ENCODE peak calls at places on chromosomes 13 and 19, in seven cellular contexts. One of them, this sample, is unnamed. For H3K4me1 and H3K36me3, the result is how much of the 10 kb centered on the place peaks cover.

GRCh38 chr13:52118595-52118994 is 10.3 kb downstream of the NEK5 start:
- DNase-seq in OCI-LY7: no peak
- DNase-seq in vagina: no peak
- DNase-seq in right lobe of liver: no peak
- DNase-seq in upper lobe of right lung: no peak
- DNase-seq in astrocyte: no peak
- DNase-seq in fibroblast of lung: no peak
- DNase-seq in this sample: no peak

GRCh38 chr19:18089726-18090125 is 3.0 kb upstream of the IL12RB1 start:
- DNase-seq in OCI-LY7: no peak
- DNase-seq in vagina: no peak
- DNase-seq in right lobe of liver: no peak
- DNase-seq in upper lobe of right lung: no peak
- DNase-seq in astrocyte: no peak
- DNase-seq in fibroblast of lung: no peak
- DNase-seq in this sample: no peak

GRCh38 chr13:84050551-84050950 is 168.3 kb upstream of the SLITRK1 start:
- DNase-seq in OCI-LY7: no peak
- DNase-seq in vagina: no peak
- DNase-seq in right lobe of liver: no peak
- DNase-seq in upper lobe of right lung: no peak
- DNase-seq in astrocyte: peak
- DNase-seq in fibroblast of lung: peak
- DNase-seq in this sample: no peak

GRCh38 chr13:106986033-106986484 is 418.1 kb upstream of the ARGLU1 start:
- DNase-seq in OCI-LY7: no peak
- DNase-seq in vagina: no peak
- DNase-seq in right lobe of liver: peak
- DNase-seq in upper lobe of right lung: no peak
- DNase-seq in astrocyte: peak
- DNase-seq in fibroblast of lung: peak
- DNase-seq in this sample: no peak

GRCh38 chr19:4375620-4376228 is 24.6 kb downstream of the SH3GL1 start:
- DNase-seq in OCI-LY7: peak
- DNase-seq in vagina: no peak
- DNase-seq in right lobe of liver: no peak
- DNase-seq in upper lobe of right lung: no peak
- DNase-seq in astrocyte: peak
- DNase-seq in fibroblast of lung: peak
- DNase-seq in this sample: no peak

GRCh38 chr19:45996933-45997332 is 1.7 kb downstream of the CCDC61 start:
- DNase-seq in OCI-LY7: no peak
- DNase-seq in vagina: no peak
- DNase-seq in right lobe of liver: no peak
- DNase-seq in upper lobe of right lung: no peak
- DNase-seq in astrocyte: no peak
- DNase-seq in fibroblast of lung: no peak
- DNase-seq in this sample: no peak

GRCh38 chr19:52237771-52238400 is 31.5 kb upstream of the ZNF766 start:
- DNase-seq in OCI-LY7: peak
- DNase-seq in vagina: no peak
- DNase-seq in right lobe of liver: peak
- DNase-seq in upper lobe of right lung: no peak
- DNase-seq in astrocyte: peak
- DNase-seq in fibroblast of lung: peak
- DNase-seq in this sample: peak

GRCh38 chr19:17557461-17557860 is 2.0 kb downstream of the COLGALT1 start:
- DNase-seq in OCI-LY7: no peak
- DNase-seq in vagina: no peak
- DNase-seq in right lobe of liver: peak
- DNase-seq in upper lobe of right lung: no peak
- DNase-seq in astrocyte: no peak
- DNase-seq in fibroblast of lung: no peak
- DNase-seq in this sample: no peak

GRCh38 chr13:95603887-95604533 is 40.5 kb downstream of the DZIP1 start:
- DNase-seq in OCI-LY7: no peak
- DNase-seq in vagina: no peak
- DNase-seq in right lobe of liver: peak
- DNase-seq in upper lobe of right lung: peak
- DNase-seq in astrocyte: peak
- DNase-seq in fibroblast of lung: peak
- DNase-seq in this sample: no peak

GRCh38 chr19:15330801-15331418 is 1.4 kb downstream of the BRD4 start:
- DNase-seq in OCI-LY7: peak
- DNase-seq in vagina: no peak
- DNase-seq in right lobe of liver: no peak
- DNase-seq in upper lobe of right lung: no peak
- DNase-seq in astrocyte: peak
- DNase-seq in fibroblast of lung: peak
- DNase-seq in this sample: no peak

GRCh38 chr13:26050568-26051230 is 1.1 kb downstream of the SHISA2 start:
- DNase-seq in OCI-LY7: no peak
- DNase-seq in vagina: no peak
- DNase-seq in right lobe of liver: no peak
- DNase-seq in upper lobe of right lung: peak
- DNase-seq in astrocyte: peak
- DNase-seq in fibroblast of lung: peak
- DNase-seq in this sample: peak

GRCh38 chr19:18436651-18437478 is 1.1 kb downstream of the ISYNA1 start:
- DNase-seq in OCI-LY7: peak
- DNase-seq in vagina: no peak
- DNase-seq in right lobe of liver: peak
- DNase-seq in upper lobe of right lung: peak
- DNase-seq in astrocyte: peak
- DNase-seq in fibroblast of lung: peak
- DNase-seq in this sample: peak

GRCh38 chr13:44432595-44432994 is 59.0 kb downstream of the SERP2 start:
- DNase-seq in OCI-LY7: no peak
- DNase-seq in vagina: no peak
- DNase-seq in right lobe of liver: no peak
- DNase-seq in upper lobe of right lung: no peak
- DNase-seq in astrocyte: no peak
- DNase-seq in fibroblast of lung: peak
- DNase-seq in this sample: no peak

GRCh38 chr13:102651892-102652291 is 43.0 kb downstream of the METTL21C start:
- DNase-seq in OCI-LY7: no peak
- DNase-seq in vagina: no peak
- DNase-seq in right lobe of liver: no peak
- DNase-seq in upper lobe of right lung: no peak
- DNase-seq in astrocyte: no peak
- DNase-seq in fibroblast of lung: no peak
- DNase-seq in this sample: no peak

GRCh38 chr13:75316427-75316826 is 165.5 kb downstream of the TBC1D4 start:
- DNase-seq in OCI-LY7: no peak
- DNase-seq in vagina: no peak
- DNase-seq in right lobe of liver: no peak
- DNase-seq in upper lobe of right lung: no peak
- DNase-seq in astrocyte: peak
- DNase-seq in fibroblast of lung: peak
- DNase-seq in this sample: no peak

GRCh38 chr13:55534306-55534705 is 1606.4 kb upstream of the PRR20A start:
- DNase-seq in OCI-LY7: no peak
- DNase-seq in vagina: no peak
- DNase-seq in right lobe of liver: no peak
- DNase-seq in upper lobe of right lung: no peak
- DNase-seq in astrocyte: no peak
- DNase-seq in fibroblast of lung: no peak
- DNase-seq in this sample: no peak

GRCh38 chr13:49395416-49396277 is 48.2 kb downstream of the CAB39L start:
- DNase-seq in OCI-LY7: no peak
- DNase-seq in vagina: no peak
- DNase-seq in right lobe of liver: no peak
- DNase-seq in upper lobe of right lung: no peak
- DNase-seq in astrocyte: no peak
- DNase-seq in fibroblast of lung: no peak
- DNase-seq in this sample: peak

GRCh38 chr13:112248406-112248760 is 127.8 kb upstream of the SPACA7 start:
- DNase-seq in OCI-LY7: no peak
- DNase-seq in vagina: peak
- DNase-seq in right lobe of liver: peak
- DNase-seq in upper lobe of right lung: peak
- DNase-seq in astrocyte: no peak
- DNase-seq in fibroblast of lung: no peak
- DNase-seq in this sample: no peak

GRCh38 chr13:30743319-30744055 is 8.1 kb downstream of the ALOX5AP start:
- DNase-seq in OCI-LY7: no peak
- DNase-seq in vagina: peak
- DNase-seq in right lobe of liver: no peak
- DNase-seq in upper lobe of right lung: no peak
- DNase-seq in astrocyte: peak
- DNase-seq in fibroblast of lung: peak
- DNase-seq in this sample: no peak

GRCh38 chr13:111203742-111204386 is 88.8 kb downstream of the ARHGEF7 start:
- DNase-seq in OCI-LY7: peak
- DNase-seq in vagina: no peak
- DNase-seq in right lobe of liver: no peak
- DNase-seq in upper lobe of right lung: no peak
- DNase-seq in astrocyte: no peak
- DNase-seq in fibroblast of lung: no peak
- DNase-seq in this sample: no peak

GRCh38 chr19:33447336-33448158 is 74.0 kb downstream of the CEBPG start:
- DNase-seq in OCI-LY7: no peak
- DNase-seq in vagina: no peak
- DNase-seq in right lobe of liver: no peak
- DNase-seq in upper lobe of right lung: peak
- DNase-seq in astrocyte: no peak
- DNase-seq in fibroblast of lung: no peak
- DNase-seq in this sample: peak

GRCh38 chr13:60012503-60012902 is 151.2 kb downstream of the DIAPH3 start:
- DNase-seq in OCI-LY7: no peak
- DNase-seq in vagina: no peak
- DNase-seq in right lobe of liver: no peak
- DNase-seq in upper lobe of right lung: no peak
- DNase-seq in astrocyte: no peak
- DNase-seq in fibroblast of lung: no peak
- DNase-seq in this sample: no peak

GRCh38 chr13:93227280-93227905 is 786 bp downstream of the GPC6 start:
- DNase-seq in OCI-LY7: no peak
- DNase-seq in vagina: no peak
- DNase-seq in right lobe of liver: peak
- DNase-seq in upper lobe of right lung: no peak
- DNase-seq in astrocyte: peak
- DNase-seq in fibroblast of lung: peak
- DNase-seq in this sample: peak

GRCh38 chr13:93004919-93005318 is 221.7 kb upstream of the GPC6 start:
- DNase-seq in OCI-LY7: no peak
- DNase-seq in vagina: no peak
- DNase-seq in right lobe of liver: no peak
- DNase-seq in upper lobe of right lung: no peak
- DNase-seq in astrocyte: no peak
- DNase-seq in fibroblast of lung: peak
- DNase-seq in this sample: no peak

GRCh38 chr13:30364133-30364532 is 56.8 kb upstream of the KATNAL1 start:
- DNase-seq in OCI-LY7: no peak
- DNase-seq in vagina: no peak
- DNase-seq in right lobe of liver: no peak
- DNase-seq in upper lobe of right lung: no peak
- DNase-seq in astrocyte: peak
- DNase-seq in fibroblast of lung: peak
- DNase-seq in this sample: no peak

DNA sequence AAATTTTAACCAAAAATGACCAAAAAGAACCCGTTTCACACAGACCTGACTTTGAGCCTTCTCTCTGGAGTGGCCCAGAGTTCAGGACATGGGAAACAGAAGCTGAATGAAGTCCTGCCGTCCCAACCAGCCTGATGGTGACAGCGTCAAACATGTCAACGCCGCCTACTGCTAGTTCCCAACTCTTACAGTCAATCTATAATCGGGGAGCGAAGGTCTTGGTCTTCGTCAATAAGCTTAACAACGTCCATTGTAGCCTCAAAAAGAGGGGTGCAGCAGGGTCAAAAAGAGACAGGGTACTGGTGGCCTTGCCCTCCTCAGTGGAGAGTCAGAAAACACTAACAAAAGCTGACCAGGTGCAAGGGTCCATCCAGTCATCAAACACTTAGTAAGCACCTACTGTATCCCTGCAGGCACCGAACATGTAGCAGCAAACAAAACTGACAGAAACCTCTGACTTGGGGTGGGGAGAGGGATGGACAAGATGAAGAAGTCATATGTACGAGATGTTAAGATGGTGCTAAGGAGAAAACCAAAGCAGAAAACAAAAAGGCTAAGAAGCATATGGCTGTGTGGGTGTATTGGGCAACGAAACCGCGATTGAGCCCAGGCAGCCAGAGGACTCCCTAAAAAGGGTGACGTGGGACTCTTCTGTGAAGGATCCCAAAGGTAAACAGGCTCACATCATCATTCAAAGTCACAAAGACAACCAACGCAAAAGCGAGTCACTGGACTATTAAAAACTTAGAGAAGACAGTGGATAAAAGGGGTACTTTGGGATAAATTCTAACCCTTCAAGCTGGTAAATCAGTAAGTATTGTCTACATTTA is 12.0 kb downstream of the MLLT1 start:
- DNase-seq in OCI-LY7: no peak
- DNase-seq in vagina: no peak
- DNase-seq in right lobe of liver: no peak
- DNase-seq in upper lobe of right lung: no peak
- DNase-seq in astrocyte: peak
- DNase-seq in fibroblast of lung: peak
- DNase-seq in this sample: no peak
- H3K4me1 ChIP-seq in OCI-LY7: under half
- H3K4me1 ChIP-seq in vagina: half or more
- H3K4me1 ChIP-seq in right lobe of liver: under half
- H3K4me1 ChIP-seq in upper lobe of right lung: half or more
- H3K4me1 ChIP-seq in astrocyte: under half
- H3K4me1 ChIP-seq in fibroblast of lung: under half
- H3K4me1 ChIP-seq in this sample: under half

GRCh38 chr19:36009633-36010379 is 1.2 kb upstream of the SYNE4 start:
- DNase-seq in OCI-LY7: no peak
- DNase-seq in vagina: no peak
- DNase-seq in right lobe of liver: no peak
- DNase-seq in upper lobe of right lung: no peak
- DNase-seq in astrocyte: no peak
- DNase-seq in fibroblast of lung: no peak
- DNase-seq in this sample: no peak
- H3K36me3 ChIP-seq in OCI-LY7: under half
- H3K36me3 ChIP-seq in vagina: under half
- H3K36me3 ChIP-seq in right lobe of liver: under half
- H3K36me3 ChIP-seq in upper lobe of right lung: under half
- H3K36me3 ChIP-seq in astrocyte: under half
- H3K36me3 ChIP-seq in fibroblast of lung: under half
- H3K36me3 ChIP-seq in this sample: under half

DNA sequence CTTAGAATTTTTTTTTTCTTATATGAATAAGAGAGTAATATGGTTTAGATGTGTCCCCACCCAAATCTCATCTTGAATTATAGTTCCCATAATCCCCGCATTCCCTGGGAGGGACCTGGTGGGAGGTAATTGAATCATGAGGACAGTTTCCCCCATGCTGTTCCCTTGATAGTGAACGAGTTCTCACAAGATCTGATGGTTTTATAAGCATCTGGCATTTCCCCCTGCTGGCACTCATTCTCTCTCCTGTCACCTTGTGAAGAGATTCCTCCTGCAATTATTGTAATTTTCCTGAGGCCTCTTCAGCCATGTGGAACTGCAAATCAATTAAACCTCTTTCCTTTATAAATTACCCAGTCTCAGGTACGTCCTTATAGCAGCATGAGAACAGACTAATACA is 205.7 kb downstream of the MYO16 start:
- DNase-seq in OCI-LY7: no peak
- DNase-seq in vagina: no peak
- DNase-seq in right lobe of liver: no peak
- DNase-seq in upper lobe of right lung: no peak
- DNase-seq in astrocyte: no peak
- DNase-seq in fibroblast of lung: no peak
- DNase-seq in this sample: no peak
- TF ChIP-seq CTCF in OCI-LY7: no peak
- TF ChIP-seq CTCF in vagina: no peak
- TF ChIP-seq CTCF in right lobe of liver: no peak
- TF ChIP-seq CTCF in upper lobe of right lung: no peak
- TF ChIP-seq CTCF in astrocyte: no peak
- TF ChIP-seq CTCF in fibroblast of lung: no peak
- TF ChIP-seq CTCF in this sample: no peak

GRCh38 chr19:6017576-6017975 is 39.6 kb upstream of the RANBP3 start:
- DNase-seq in OCI-LY7: no peak
- DNase-seq in vagina: no peak
- DNase-seq in right lobe of liver: no peak
- DNase-seq in upper lobe of right lung: peak
- DNase-seq in astrocyte: no peak
- DNase-seq in fibroblast of lung: no peak
- DNase-seq in this sample: no peak
- H3K4me1 ChIP-seq in OCI-LY7: under half
- H3K4me1 ChIP-seq in vagina: under half
- H3K4me1 ChIP-seq in right lobe of liver: under half
- H3K4me1 ChIP-seq in upper lobe of right lung: under half
- H3K4me1 ChIP-seq in astrocyte: under half
- H3K4me1 ChIP-seq in fibroblast of lung: under half
- H3K4me1 ChIP-seq in this sample: under half